ENCODE peak calls at places on chromosomes 16 and 17, in ten cellular contexts. One of them, this sample, is unnamed.

GRCh38 chr16:89890200-89890599 is 16.8 kb downstream of the TCF25 start:
- DNase-seq in omental fat pad: no peak
- DNase-seq in HFFc6: no peak
- DNase-seq in AG09309: no peak
- DNase-seq in HEK293T: no peak
- DNase-seq in left cardiac atrium: no peak
- DNase-seq in foreskin melanocyte: no peak
- DNase-seq in NCI-H1092: no peak
- DNase-seq in SHP77 treated with DMSO at 0.1 percent for 48 hours: no peak
- DNase-seq in fibroblast of pulmonary artery: no peak
- DNase-seq in this sample: no peak

GRCh38 chr16:85926370-85926769 is 27.4 kb downstream of the IRF8 start:
- DNase-seq in fibroblast of pulmonary artery: no peak
- DNase-seq in AG09309: no peak
- DNase-seq in HEK293T: no peak
- DNase-seq in omental fat pad: no peak
- DNase-seq in left cardiac atrium: no peak
- DNase-seq in HFFc6: no peak
- DNase-seq in foreskin melanocyte: no peak
- DNase-seq in NCI-H1092: no peak
- DNase-seq in SHP77 treated with DMSO at 0.1 percent for 48 hours: no peak
- DNase-seq in this sample: no peak

GRCh38 chr17:42536372-42537155 is 523 bp downstream of the NAGLU start:
- DNase-seq in left cardiac atrium: peak
- DNase-seq in fibroblast of pulmonary artery: peak
- DNase-seq in SHP77 treated with DMSO at 0.1 percent for 48 hours: peak
- DNase-seq in omental fat pad: no peak
- DNase-seq in AG09309: no peak
- DNase-seq in NCI-H1092: peak
- DNase-seq in HEK293T: peak
- DNase-seq in HFFc6: peak
- DNase-seq in foreskin melanocyte: no peak
- DNase-seq in this sample: peak

GRCh38 chr17:16352303-16352837 is 899 bp downstream of the CENPV start:
- DNase-seq in SHP77 treated with DMSO at 0.1 percent for 48 hours: peak
- DNase-seq in NCI-H1092: peak
- DNase-seq in left cardiac atrium: no peak
- DNase-seq in foreskin melanocyte: no peak
- DNase-seq in AG09309: no peak
- DNase-seq in omental fat pad: no peak
- DNase-seq in HEK293T: peak
- DNase-seq in HFFc6: peak
- DNase-seq in fibroblast of pulmonary artery: peak
- DNase-seq in this sample: no peak

GRCh38 chr17:48244121-48244711 is 136.7 kb downstream of the SNX11 start:
- DNase-seq in HFFc6: peak
- DNase-seq in SHP77 treated with DMSO at 0.1 percent for 48 hours: no peak
- DNase-seq in foreskin melanocyte: peak
- DNase-seq in left cardiac atrium: no peak
- DNase-seq in fibroblast of pulmonary artery: peak
- DNase-seq in omental fat pad: no peak
- DNase-seq in HEK293T: no peak
- DNase-seq in AG09309: no peak
- DNase-seq in NCI-H1092: no peak
- DNase-seq in this sample: no peak

GRCh38 chr16:69019811-69020210 is 85.6 kb upstream of the HAS3 start:
- DNase-seq in NCI-H1092: no peak
- DNase-seq in AG09309: no peak
- DNase-seq in foreskin melanocyte: no peak
- DNase-seq in omental fat pad: no peak
- DNase-seq in HFFc6: no peak
- DNase-seq in HEK293T: no peak
- DNase-seq in left cardiac atrium: no peak
- DNase-seq in SHP77 treated with DMSO at 0.1 percent for 48 hours: no peak
- DNase-seq in fibroblast of pulmonary artery: no peak
- DNase-seq in this sample: no peak

GRCh38 chr17:61247438-61247837 is 152.2 kb upstream of the TBX2 start:
- DNase-seq in HFFc6: peak
- DNase-seq in omental fat pad: no peak
- DNase-seq in NCI-H1092: no peak
- DNase-seq in AG09309: peak
- DNase-seq in foreskin melanocyte: peak
- DNase-seq in HEK293T: no peak
- DNase-seq in SHP77 treated with DMSO at 0.1 percent for 48 hours: no peak
- DNase-seq in left cardiac atrium: no peak
- DNase-seq in fibroblast of pulmonary artery: peak
- DNase-seq in this sample: no peak

GRCh38 chr17:76427457-76428231 is 25.3 kb downstream of the UBE2O start:
- DNase-seq in NCI-H1092: no peak
- DNase-seq in AG09309: no peak
- DNase-seq in HFFc6: peak
- DNase-seq in foreskin melanocyte: peak
- DNase-seq in SHP77 treated with DMSO at 0.1 percent for 48 hours: no peak
- DNase-seq in fibroblast of pulmonary artery: peak
- DNase-seq in HEK293T: no peak
- DNase-seq in omental fat pad: no peak
- DNase-seq in left cardiac atrium: no peak
- DNase-seq in this sample: no peak

GRCh38 chr17:19311016-19311415 is 51.5 kb downstream of the B9D1 start:
- DNase-seq in AG09309: no peak
- DNase-seq in fibroblast of pulmonary artery: no peak
- DNase-seq in HEK293T: no peak
- DNase-seq in left cardiac atrium: no peak
- DNase-seq in foreskin melanocyte: no peak
- DNase-seq in SHP77 treated with DMSO at 0.1 percent for 48 hours: no peak
- DNase-seq in HFFc6: no peak
- DNase-seq in NCI-H1092: no peak
- DNase-seq in omental fat pad: no peak
- DNase-seq in this sample: no peak

GRCh38 chr17:29588561-29589411 is 662 bp downstream of the GIT1 start:
- DNase-seq in foreskin melanocyte: no peak
- DNase-seq in HFFc6: peak
- DNase-seq in NCI-H1092: peak
- DNase-seq in AG09309: no peak
- DNase-seq in SHP77 treated with DMSO at 0.1 percent for 48 hours: no peak
- DNase-seq in HEK293T: no peak
- DNase-seq in left cardiac atrium: no peak
- DNase-seq in fibroblast of pulmonary artery: peak
- DNase-seq in omental fat pad: no peak
- DNase-seq in this sample: no peak

GRCh38 chr17:42530952-42531454 is 5.0 kb upstream of the NAGLU start:
- DNase-seq in fibroblast of pulmonary artery: no peak
- DNase-seq in foreskin melanocyte: no peak
- DNase-seq in AG09309: no peak
- DNase-seq in HEK293T: no peak
- DNase-seq in left cardiac atrium: no peak
- DNase-seq in HFFc6: no peak
- DNase-seq in NCI-H1092: no peak
- DNase-seq in SHP77 treated with DMSO at 0.1 percent for 48 hours: no peak
- DNase-seq in omental fat pad: no peak
- DNase-seq in this sample: no peak

GRCh38 chr16:47142469-47143328 is 1.0 kb downstream of the NETO2 start:
- DNase-seq in left cardiac atrium: peak
- DNase-seq in NCI-H1092: no peak
- DNase-seq in HEK293T: peak
- DNase-seq in SHP77 treated with DMSO at 0.1 percent for 48 hours: peak
- DNase-seq in omental fat pad: no peak
- DNase-seq in fibroblast of pulmonary artery: peak
- DNase-seq in HFFc6: peak
- DNase-seq in foreskin melanocyte: peak
- DNase-seq in AG09309: no peak
- DNase-seq in this sample: no peak

This sample was measured in thoracic aorta.